ENCODE peak calls at places on chromosomes 13 and 19, in ten cellular contexts. W, A, U, G, E, J, I, O, M and S are unnamed samples.

GRCh38 chr13:99467764-99468163 is 33.5 kb upstream of the TM9SF2 start:
- DNase-seq in A (peak), U (peak), M (peak), I (peak), E (peak), W (peak), G (no peak), J (no peak), O (no peak), S (peak)

GRCh38 chr19:50478901-50479715 is 2.5 kb upstream of the GARIN5A start:
- DNase-seq in W (peak), G (no peak), M (peak), U (no peak), J (no peak), O (peak), E (no peak), I (peak), A (peak), S (no peak)

GRCh38 chr13:51797664-51798488 is 6.1 kb downstream of the DHRS12 start:
- DNase-seq in G (no peak), W (peak), I (peak), U (peak), J (no peak), M (peak), E (peak), O (no peak), A (peak), S (peak)

GRCh38 chr13:46121597-46122163 is 16.8 kb upstream of the CPB2 start:
- DNase-seq in I (no peak), A (no peak), J (no peak), M (no peak), E (no peak), U (no peak), G (no peak), W (no peak), O (no peak), S (no peak)

GRCh38 chr19:6239871-6240676 is 39.7 kb downstream of the MLLT1 start:
- DNase-seq in I (no peak), U (no peak), W (no peak), O (peak), G (no peak), E (no peak), M (no peak), A (no peak), J (no peak), S (no peak)

GRCh38 chr19:6125571-6125989 is 9.9 kb upstream of the ACSBG2 start:
- DNase-seq in W (peak), J (no peak), U (peak), O (peak), I (peak), G (no peak), A (peak), M (peak), E (peak), S (peak)

GRCh38 chr13:113121928-113122420 is 625 bp upstream of the F10 start:
- DNase-seq in M (no peak), O (no peak), J (peak), A (no peak), E (peak), W (no peak), G (no peak), U (no peak), I (no peak), S (no peak)

GRCh38 chr13:75217949-75218348 is 264.0 kb downstream of the TBC1D4 start:
- DNase-seq in J (no peak), U (no peak), A (peak), E (no peak), W (peak), I (peak), M (peak), G (no peak), O (no peak), S (peak)

GRCh38 chr13:112058519-112058873 is 8.5 kb upstream of the SOX1 start:
- DNase-seq in W (no peak), A (no peak), M (no peak), I (no peak), U (no peak), O (no peak), E (no peak), J (no peak), G (no peak), S (no peak)

GRCh38 chr19:46839752-46840151 is 10.9 kb downstream of the AP2S1 start:
- DNase-seq in U (no peak), A (peak), G (no peak), M (no peak), I (no peak), O (peak), E (no peak), W (no peak), J (no peak), S (no peak)

DNA sequence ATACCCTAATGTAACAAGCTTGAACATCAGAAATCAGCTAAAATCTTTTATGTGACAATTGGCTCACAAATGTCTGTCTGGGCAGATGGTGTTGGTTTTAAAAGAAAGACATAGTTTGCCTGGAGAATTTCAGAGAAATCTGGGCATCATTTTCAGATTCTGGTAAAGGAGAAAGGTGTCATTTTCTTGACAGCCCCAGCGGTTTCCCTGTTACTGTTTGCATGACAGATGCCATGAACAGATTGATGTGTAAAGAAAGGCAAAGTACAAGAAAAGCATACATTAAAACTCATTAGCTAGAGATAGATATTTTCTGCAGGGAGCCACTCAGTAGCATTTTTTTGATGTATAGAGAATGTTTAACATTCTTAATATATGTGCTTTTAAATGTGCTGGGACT is 987.9 kb downstream of the OLFM4 start:
- DNase-seq in J (no peak), W (no peak), M (no peak), G (no peak), O (no peak), U (no peak), E (no peak), I (no peak), A (no peak), S (no peak)
- TF ChIP-seq CTCF in J (no peak), W (no peak), M (no peak), G (no peak), O (no peak), U (no peak), E (no peak), I (no peak), A (no peak), S (no peak)

GRCh38 chr19:16117594-16118033 is 5.9 kb downstream of the RAB8A start:
- DNase-seq in G (no peak), U (no peak), M (no peak), E (no peak), J (no peak), W (no peak), I (no peak), O (no peak), A (no peak), S (no peak)
- TF ChIP-seq CTCF in G (no peak), U (no peak), M (no peak), E (no peak), J (no peak), W (peak), I (no peak), O (no peak), A (peak), S (no peak)

DNA sequence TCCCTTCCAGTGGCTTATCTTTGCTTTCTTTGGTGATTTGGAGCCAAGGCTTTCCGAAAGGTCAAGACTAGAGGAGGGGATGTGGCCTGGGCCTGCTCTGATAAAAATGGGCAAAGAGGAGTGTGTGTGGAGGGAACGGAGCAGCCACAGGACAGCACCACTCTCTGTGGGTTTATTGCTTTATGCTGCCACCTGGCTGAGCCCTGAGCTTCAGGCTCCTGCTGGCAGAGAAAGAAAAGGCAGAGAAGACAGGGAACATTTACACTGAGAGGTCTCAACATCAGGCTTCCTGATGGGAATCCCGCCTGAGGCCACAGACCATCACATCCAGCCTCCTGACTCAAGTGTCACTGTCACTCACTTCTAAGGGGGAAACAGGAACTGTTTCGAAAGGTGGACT is 9.2 kb upstream of the GSX1 start:
- DNase-seq in G (no peak), E (peak), O (no peak), U (peak), I (peak), J (no peak), W (peak), A (no peak), M (peak), S (peak)
- TF ChIP-seq CTCF in G (peak), E (peak), O (no peak), U (peak), I (peak), J (no peak), W (peak), A (peak), M (peak), S (peak)

DNA sequence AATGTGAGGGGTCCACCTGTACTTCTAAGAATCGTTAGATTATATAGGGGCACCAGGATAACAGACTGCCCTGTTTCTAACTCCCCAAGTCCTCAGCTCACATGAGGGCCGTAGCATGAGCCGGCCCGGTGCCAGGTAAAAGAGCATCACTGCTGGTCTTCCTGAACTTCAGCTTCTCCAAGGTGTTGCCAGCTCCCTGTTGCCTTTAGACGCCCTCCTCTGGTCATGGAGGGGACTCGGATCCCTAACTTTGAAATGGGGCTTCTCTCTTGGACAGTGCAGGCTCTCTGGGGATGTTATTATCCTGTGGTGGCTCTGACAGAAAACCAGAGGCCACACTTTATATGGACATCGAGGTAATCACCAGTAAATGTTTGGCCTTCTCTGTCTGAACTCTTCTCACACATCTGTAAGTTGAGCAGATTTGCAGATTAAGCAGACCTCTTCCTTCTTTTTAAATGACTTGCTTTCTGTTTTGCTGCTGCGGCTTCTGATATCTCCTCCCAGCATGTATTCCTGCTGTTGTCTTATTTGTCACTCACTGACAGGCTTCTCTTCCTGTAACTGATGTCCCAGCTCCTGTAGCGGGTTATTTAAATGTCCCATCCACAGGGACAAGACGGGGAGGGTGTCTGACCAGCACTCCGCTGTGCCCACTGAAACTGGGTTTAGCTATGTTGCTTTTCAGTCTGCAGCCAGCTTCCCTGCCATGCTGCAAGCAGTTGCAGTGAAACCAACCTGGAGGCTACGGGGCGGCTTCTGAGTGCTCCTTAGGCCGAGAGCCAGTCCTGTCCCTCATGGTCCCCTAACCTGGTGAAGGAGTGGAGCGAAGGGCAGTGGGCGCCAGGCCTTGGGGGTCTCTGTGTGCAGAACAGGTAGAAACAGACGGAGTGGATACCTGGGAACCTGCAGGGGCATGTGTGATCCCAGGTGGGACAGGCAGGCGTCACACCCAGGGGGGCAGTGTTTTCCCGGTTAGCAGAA is 39.2 kb downstream of the TSSK6 start:
- DNase-seq in J (no peak), M (peak), E (no peak), G (no peak), I (peak), A (peak), W (no peak), U (peak), O (no peak), S (peak)
- TF ChIP-seq CTCF in J (no peak), M (peak), E (peak), G (peak), I (peak), A (peak), W (peak), U (peak), O (no peak), S (peak)

DNA sequence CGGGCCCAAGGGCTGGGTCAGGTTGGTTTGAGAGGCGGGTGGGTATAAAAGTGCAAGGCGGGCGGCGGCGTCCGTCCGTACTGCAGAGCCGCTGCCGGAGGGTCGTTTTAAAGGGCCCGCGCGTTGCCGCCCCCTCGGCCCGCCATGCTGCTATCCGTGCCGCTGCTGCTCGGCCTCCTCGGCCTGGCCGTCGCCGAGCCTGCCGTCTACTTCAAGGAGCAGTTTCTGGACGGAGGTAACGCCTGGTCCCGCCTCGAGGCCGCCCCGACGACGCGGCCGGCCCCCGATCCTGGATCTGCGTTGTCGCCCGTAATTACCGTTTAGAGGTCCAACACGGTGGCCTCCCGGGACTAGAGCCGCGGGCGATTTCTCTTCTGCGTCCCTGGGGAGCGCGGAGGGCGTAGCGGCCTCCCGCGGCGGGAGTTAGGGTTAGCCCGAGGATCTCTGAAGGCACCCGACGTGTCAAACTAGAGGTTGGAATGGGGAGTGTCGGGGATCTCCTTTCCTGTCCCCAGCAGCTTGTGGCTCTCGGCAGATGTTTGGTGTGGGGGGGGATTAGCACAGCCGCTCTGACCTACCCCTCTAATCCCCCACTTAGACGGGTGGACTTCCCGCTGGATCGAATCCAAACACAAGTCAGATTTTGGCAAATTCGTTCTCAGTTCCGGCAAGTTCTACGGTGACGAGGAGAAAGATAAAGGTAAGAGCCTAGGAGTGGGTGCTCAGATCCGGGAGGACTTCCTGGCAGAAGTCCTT is at the start of gene CALR:
- DNase-seq in O (no peak), U (no peak), G (no peak), M (peak), W (no peak), I (peak), A (peak), E (peak), J (no peak), S (no peak)
- TF ChIP-seq CTCF in O (peak), U (no peak), G (peak), M (peak), W (peak), I (peak), A (peak), E (peak), J (no peak), S (peak)